ENCODE peak calls at places on chromosomes 3 and 15, in nine cellular contexts. M is NT2/D1; Q is naive thymus-derived CD4-positive, alpha-beta T cell; E is heart right ventricle; F is foreskin fibroblast; P is Caco-2; Y is astrocyte of the spinal cord; D is left lung; R is fibroblast of lung. S is an unnamed sample.

GRCh38 chr15:68552773-68553172 is 26.0 kb upstream of the CORO2B start:
- DNase-seq in M (no peak), Q (no peak), E (no peak), F (peak), P (no peak), Y (peak), D (no peak), R (no peak), S (no peak)

GRCh38 chr3:189272500-189273119 is 100.8 kb downstream of the TPRG1 start:
- DNase-seq in M (no peak), Q (no peak), E (no peak), F (no peak), P (peak), Y (no peak), D (no peak), R (peak), S (no peak)

GRCh38 chr3:194879991-194880939 is 194.6 kb downstream of the FAM43A start:
- DNase-seq in M (no peak), Q (peak), E (peak), F (peak), P (no peak), Y (peak), D (peak), R (peak), S (peak)

GRCh38 chr3:147409143-147410121 is at the start of gene ZIC1:
- DNase-seq in M (no peak), Q (no peak), E (no peak), F (no peak), P (no peak), Y (peak), D (no peak), R (no peak), S (no peak)

GRCh38 chr15:59306520-59307163 is 66.0 kb downstream of the MYO1E start:
- DNase-seq in M (no peak), Q (no peak), E (no peak), F (peak), P (no peak), Y (peak), D (no peak), R (peak), S (no peak)

GRCh38 chr15:89893027-89893426 is 767 bp downstream of the AP3S2 start:
- DNase-seq in M (no peak), Q (no peak), E (no peak), F (no peak), P (no peak), Y (no peak), D (no peak), R (peak), S (no peak)

GRCh38 chr15:34327906-34328305 is 9.7 kb downstream of the SLC12A6 start:
- DNase-seq in M (no peak), Q (no peak), E (no peak), F (no peak), P (no peak), Y (no peak), D (no peak), R (no peak), S (no peak)

GRCh38 chr3:52593103-52593502 is 56.7 kb downstream of the UQCC5 start:
- DNase-seq in M (no peak), Q (no peak), E (peak), F (no peak), P (no peak), Y (no peak), D (no peak), R (no peak), S (peak)

GRCh38 chr3:15120986-15121385 is 22.0 kb upstream of the RBSN start:
- DNase-seq in M (no peak), Q (no peak), E (no peak), F (no peak), P (no peak), Y (no peak), D (no peak), R (no peak), S (no peak)

GRCh38 chr3:183710231-183710630 is 12.6 kb downstream of the YEATS2 start:
- DNase-seq in M (no peak), Q (no peak), E (no peak), F (no peak), P (no peak), Y (no peak), D (no peak), R (no peak), S (no peak)

GRCh38 chr3:79178471-79178870 is 589.3 kb downstream of the ROBO1 start:
- DNase-seq in M (no peak), Q (no peak), E (no peak), F (no peak), P (no peak), Y (no peak), D (no peak), R (no peak), S (no peak)

GRCh38 chr3:158272071-158272470 is 162.2 kb downstream of the RSRC1 start:
- DNase-seq in M (no peak), Q (no peak), E (no peak), F (no peak), P (no peak), Y (no peak), D (no peak), R (no peak), S (no peak)

GRCh38 chr15:68220967-68221366 is 8.6 kb downstream of the CLN6 start:
- DNase-seq in M (no peak), Q (no peak), E (no peak), F (no peak), P (no peak), Y (no peak), D (no peak), R (no peak), S (no peak)

GRCh38 chr15:98398886-98399285 is 249.5 kb upstream of the IGF1R start:
- DNase-seq in M (no peak), Q (no peak), E (no peak), F (no peak), P (no peak), Y (no peak), D (no peak), R (no peak), S (no peak)

GRCh38 chr15:99435761-99436346 is 129.9 kb upstream of the MEF2A start:
- DNase-seq in M (no peak), Q (no peak), E (no peak), F (no peak), P (no peak), Y (no peak), D (peak), R (no peak), S (no peak)

GRCh38 chr3:13041113-13041776 is 32.0 kb downstream of the IQSEC1 start:
- DNase-seq in M (no peak), Q (no peak), E (no peak), F (no peak), P (no peak), Y (no peak), D (no peak), R (no peak), S (no peak)

GRCh38 chr3:78314327-78314726 is 1274.4 kb downstream of the ROBO2 start:
- DNase-seq in M (no peak), Q (no peak), E (no peak), F (no peak), P (no peak), Y (no peak), D (no peak), R (no peak), S (no peak)

GRCh38 chr3:59812188-59812587 is 762.4 kb upstream of the CFAP20DC start:
- DNase-seq in M (no peak), Q (no peak), E (no peak), F (no peak), P (no peak), Y (no peak), D (no peak), R (no peak), S (no peak)

GRCh38 chr3:159451067-159451466 is 537.6 kb upstream of the IL12A start:
- DNase-seq in M (no peak), Q (no peak), E (no peak), F (no peak), P (no peak), Y (no peak), D (no peak), R (no peak), S (no peak)

GRCh38 chr3:23811919-23812318 is 6.2 kb downstream of the UBE2E1 start:
- DNase-seq in M (no peak), Q (no peak), E (no peak), F (no peak), P (no peak), Y (no peak), D (no peak), R (no peak), S (no peak)

GRCh38 chr3:23811117-23811487 is 5.3 kb downstream of the UBE2E1 start:
- DNase-seq in M (no peak), Q (no peak), E (no peak), F (no peak), P (peak), Y (no peak), D (no peak), R (peak), S (peak)

GRCh38 chr3:23809294-23809693 is 3.5 kb downstream of the UBE2E1 start:
- DNase-seq in M (no peak), Q (no peak), E (no peak), F (no peak), P (no peak), Y (no peak), D (no peak), R (no peak), S (no peak)

GRCh38 chr3:23809840-23810341 is 4.1 kb downstream of the UBE2E1 start:
- DNase-seq in M (no peak), Q (no peak), E (no peak), F (no peak), P (no peak), Y (peak), D (no peak), R (no peak), S (no peak)

GRCh38 chr3:23810342-23811116 is 4.8 kb downstream of the UBE2E1 start:
- DNase-seq in M (peak), Q (peak), E (peak), F (no peak), P (peak), Y (peak), D (peak), R (peak), S (peak)
- H3K4me3 ChIP-seq in M (peak), Q (peak), E (peak), F (peak), P (peak), Y (peak), D (peak), R (peak), S (peak)

GRCh38 chr15:42608110-42608531 is 32.7 kb downstream of the STARD9 start:
- DNase-seq in M (no peak), Q (peak), E (no peak), F (no peak), P (no peak), Y (no peak), D (peak), R (no peak), S (no peak)

GRCh38 chr15:42612367-42612912 is 37.0 kb downstream of the STARD9 start:
- DNase-seq in M (no peak), Q (no peak), E (no peak), F (no peak), P (no peak), Y (no peak), D (no peak), R (no peak), S (no peak)

GRCh38 chr15:42611532-42611931 is 36.1 kb downstream of the STARD9 start:
- DNase-seq in M (no peak), Q (no peak), E (no peak), F (no peak), P (no peak), Y (no peak), D (no peak), R (no peak), S (no peak)

GRCh38 chr15:42605281-42605744 is 29.9 kb downstream of the STARD9 start:
- DNase-seq in M (no peak), Q (no peak), E (no peak), F (no peak), P (no peak), Y (peak), D (no peak), R (peak), S (no peak)

DNA sequence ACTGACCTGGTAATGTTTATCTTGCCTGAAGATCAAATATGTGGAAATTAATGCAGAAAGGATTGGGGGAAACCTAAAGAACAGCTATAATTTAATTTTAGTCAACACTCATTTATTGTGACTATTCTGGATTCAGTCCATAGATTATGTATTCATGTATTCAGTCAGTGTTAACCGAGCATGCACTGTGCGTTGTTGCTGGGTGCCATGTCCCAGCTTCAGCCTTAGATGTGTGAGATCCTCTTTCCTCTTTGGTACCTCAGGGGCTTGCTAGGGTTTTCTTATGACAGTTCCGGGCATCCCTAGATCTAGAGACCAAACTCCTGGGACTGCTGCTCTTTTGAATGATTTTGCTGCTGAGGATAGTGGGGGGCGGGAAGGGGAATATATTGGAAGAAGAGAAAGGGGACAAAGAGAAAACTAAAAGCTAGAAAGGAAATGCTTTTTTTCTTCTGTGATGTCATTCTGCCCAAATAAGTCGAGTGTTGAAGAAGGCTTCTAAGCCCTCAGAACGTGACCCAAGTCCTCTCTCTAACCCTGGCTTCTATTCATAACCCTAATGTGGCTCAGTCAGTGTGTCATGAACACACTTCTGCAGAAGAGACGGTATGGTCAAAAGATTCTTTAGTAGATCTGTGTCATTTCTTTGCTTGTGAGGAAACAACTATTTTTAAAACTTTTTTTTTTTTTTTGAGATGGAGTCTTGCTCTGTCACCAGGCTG is 33.5 kb downstream of the STARD9 start:
- DNase-seq in M (no peak), Q (no peak), E (no peak), F (no peak), P (no peak), Y (no peak), D (no peak), R (no peak), S (no peak)
- H3K4me3 ChIP-seq in M (no peak), Q (peak), E (no peak), F (no peak), P (no peak), Y (no peak), D (no peak), R (no peak), S (no peak)

DNA sequence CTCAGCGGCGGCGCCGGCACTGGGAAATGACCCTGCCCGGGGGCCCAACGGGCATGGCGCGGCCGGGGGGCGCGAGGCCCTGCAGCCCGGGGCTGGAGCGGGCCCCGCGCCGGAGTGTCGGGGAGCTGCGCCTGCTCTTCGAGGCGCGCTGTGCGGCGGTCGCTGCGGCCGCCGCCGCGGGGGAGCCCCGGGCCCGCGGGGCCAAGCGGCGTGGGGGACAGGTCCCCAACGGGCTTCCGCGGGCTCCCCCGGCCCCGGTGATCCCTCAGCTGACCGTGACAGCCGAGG is 172 bp downstream of the ITPKA start:
- DNase-seq in M (no peak), Q (no peak), E (no peak), F (no peak), P (no peak), Y (no peak), D (no peak), R (no peak), S (no peak)
- H3K4me3 ChIP-seq in M (peak), Q (peak), E (peak), F (peak), P (peak), Y (peak), D (peak), R (peak), S (no peak)

DNA sequence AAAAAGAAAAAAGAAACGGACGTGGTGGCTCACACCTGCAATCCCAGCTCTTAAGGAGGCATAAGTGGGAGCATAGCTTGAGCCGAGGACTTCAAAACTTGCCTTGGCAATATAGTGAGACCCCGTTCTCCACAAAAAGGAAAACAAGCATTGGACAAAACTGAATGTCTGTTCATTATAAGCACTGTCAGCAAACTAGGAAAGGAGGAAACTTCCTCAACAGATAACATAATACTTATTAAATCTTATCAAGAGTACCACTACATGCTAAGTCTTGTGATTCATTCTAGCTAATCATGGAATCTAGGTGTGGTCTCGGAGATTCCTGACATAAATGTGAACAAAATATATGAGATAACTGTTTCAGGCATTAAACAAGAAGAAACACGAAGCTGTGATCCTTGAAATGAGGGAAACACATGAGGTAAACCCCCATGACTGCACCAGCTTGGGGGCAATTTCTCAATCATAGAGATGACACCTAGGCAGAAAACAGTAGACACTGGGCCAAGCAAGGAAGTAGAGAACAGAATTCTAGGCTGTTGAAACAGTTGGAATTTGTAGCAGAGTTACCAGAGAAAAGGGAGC is 33.3 kb downstream of the TRPM7 start:
- DNase-seq in M (no peak), Q (no peak), E (no peak), F (no peak), P (no peak), Y (no peak), D (no peak), R (no peak), S (no peak)
- H3K4me3 ChIP-seq in M (no peak), Q (no peak), E (no peak), F (no peak), P (no peak), Y (no peak), D (no peak), R (no peak), S (no peak)

GRCh38 chr3:127286571-127287140 is 1.2 kb downstream of the PRR20G start:
- DNase-seq in M (no peak), Q (no peak), E (no peak), F (no peak), P (no peak), Y (no peak), D (no peak), R (no peak), S (no peak)
- H3K4me3 ChIP-seq in M (no peak), Q (no peak), E (no peak), F (no peak), P (no peak), Y (no peak), D (no peak), R (no peak), S (no peak)

GRCh38 chr3:98733778-98734281 is 29.3 kb upstream of the ST3GAL6 start:
- DNase-seq in M (no peak), Q (no peak), E (no peak), F (no peak), P (peak), Y (peak), D (peak), R (no peak), S (no peak)
- H3K4me3 ChIP-seq in M (peak), Q (peak), E (peak), F (peak), P (peak), Y (peak), D (peak), R (peak), S (peak)

GRCh38 chr3:160565442-160566403 is at the start of gene KPNA4:
- DNase-seq in M (peak), Q (peak), E (peak), F (peak), P (peak), Y (peak), D (peak), R (peak), S (peak)

GRCh38 chr3:160564949-160565441 is 376 bp downstream of the KPNA4 start:
- DNase-seq in M (no peak), Q (peak), E (peak), F (peak), P (peak), Y (peak), D (peak), R (peak), S (peak)

GRCh38 chr3:160566499-160566898 is 1.1 kb upstream of the KPNA4 start:
- DNase-seq in M (no peak), Q (no peak), E (no peak), F (no peak), P (no peak), Y (no peak), D (no peak), R (no peak), S (no peak)

GRCh38 chr3:160564205-160564922 is 1.0 kb downstream of the KPNA4 start:
- DNase-seq in M (no peak), Q (no peak), E (no peak), F (no peak), P (peak), Y (no peak), D (peak), R (peak), S (peak)

GRCh38 chr3:160562952-160563351 is 2.4 kb downstream of the KPNA4 start:
- DNase-seq in M (no peak), Q (no peak), E (no peak), F (no peak), P (no peak), Y (no peak), D (no peak), R (no peak), S (no peak)
- H3K4me3 ChIP-seq in M (no peak), Q (no peak), E (peak), F (peak), P (no peak), Y (no peak), D (no peak), R (peak), S (no peak)

GRCh38 chr15:38652183-38652794 is 87.7 kb upstream of the RASGRP1 start:
- DNase-seq in M (no peak), Q (no peak), E (no peak), F (no peak), P (no peak), Y (no peak), D (no peak), R (no peak), S (no peak)

GRCh38 chr15:38650384-38650783 is 85.8 kb upstream of the RASGRP1 start:
- DNase-seq in M (no peak), Q (no peak), E (no peak), F (no peak), P (no peak), Y (no peak), D (no peak), R (no peak), S (no peak)

GRCh38 chr15:38651328-38652038 is 86.9 kb upstream of the RASGRP1 start:
- DNase-seq in M (no peak), Q (peak), E (no peak), F (no peak), P (no peak), Y (no peak), D (no peak), R (no peak), S (no peak)

GRCh38 chr15:38652998-38653397 is 88.4 kb upstream of the RASGRP1 start:
- DNase-seq in M (no peak), Q (peak), E (no peak), F (no peak), P (no peak), Y (no peak), D (no peak), R (no peak), S (no peak)

GRCh38 chr15:38650936-38651327 is 86.3 kb upstream of the RASGRP1 start:
- DNase-seq in M (no peak), Q (no peak), E (no peak), F (no peak), P (no peak), Y (no peak), D (no peak), R (no peak), S (no peak)
- H3K4me3 ChIP-seq in M (no peak), Q (peak), E (no peak), F (no peak), P (no peak), Y (no peak), D (no peak), R (no peak), S (no peak)

GRCh38 chr3:56783644-56784451 is 17.9 kb downstream of the ARHGEF3 start:
- DNase-seq in M (no peak), Q (peak), E (no peak), F (peak), P (no peak), Y (peak), D (peak), R (peak), S (peak)
- H3K4me3 ChIP-seq in M (no peak), Q (peak), E (no peak), F (no peak), P (no peak), Y (no peak), D (no peak), R (no peak), S (no peak)

S was measured in thyroid gland.